ENCODE peak calls at places on chromosomes 11 and 22, in eight cellular contexts. One of them, this sample, is unnamed.

GRCh38 chr11:103959279-103959930 is 77.0 kb upstream of the DDI1 start:
- DNase-seq in fibroblast of the aortic adventitia: peak
- DNase-seq in HFFc6: peak
- DNase-seq in stimulated activated CD4-positive, alpha-beta T cell treated with anti-CD3 and anti-CD28 coated beads, Interleukin-12 subunit alpha, Interleukin-12 subunit beta, amount 100 ng/mL, for 48 hours: no peak
- DNase-seq in NCI-H1092 treated with DMSO at 0.1 percent for 48 hours: no peak
- DNase-seq in MCF 10A: no peak
- DNase-seq in amygdala: no peak
- DNase-seq in HFF-Myc: no peak
- DNase-seq in this sample: no peak

GRCh38 chr11:94032725-94033124 is 11.6 kb downstream of the HEPHL1 start:
- DNase-seq in stimulated activated CD4-positive, alpha-beta T cell treated with anti-CD3 and anti-CD28 coated beads, Interleukin-12 subunit alpha, Interleukin-12 subunit beta, amount 100 ng/mL, for 48 hours: no peak
- DNase-seq in NCI-H1092 treated with DMSO at 0.1 percent for 48 hours: no peak
- DNase-seq in fibroblast of the aortic adventitia: no peak
- DNase-seq in HFF-Myc: no peak
- DNase-seq in amygdala: no peak
- DNase-seq in HFFc6: no peak
- DNase-seq in MCF 10A: no peak
- DNase-seq in this sample: no peak

GRCh38 chr11:127052420-127052819 is 51.9 kb upstream of the KIRREL3 start:
- DNase-seq in amygdala: no peak
- DNase-seq in fibroblast of the aortic adventitia: no peak
- DNase-seq in stimulated activated CD4-positive, alpha-beta T cell treated with anti-CD3 and anti-CD28 coated beads, Interleukin-12 subunit alpha, Interleukin-12 subunit beta, amount 100 ng/mL, for 48 hours: no peak
- DNase-seq in HFF-Myc: no peak
- DNase-seq in NCI-H1092 treated with DMSO at 0.1 percent for 48 hours: no peak
- DNase-seq in MCF 10A: no peak
- DNase-seq in HFFc6: no peak
- DNase-seq in this sample: peak

GRCh38 chr11:2574043-2574552 is 125.7 kb downstream of the KCNQ1OT1 start:
- DNase-seq in HFF-Myc: no peak
- DNase-seq in HFFc6: no peak
- DNase-seq in stimulated activated CD4-positive, alpha-beta T cell treated with anti-CD3 and anti-CD28 coated beads, Interleukin-12 subunit alpha, Interleukin-12 subunit beta, amount 100 ng/mL, for 48 hours: no peak
- DNase-seq in amygdala: no peak
- DNase-seq in MCF 10A: no peak
- DNase-seq in NCI-H1092 treated with DMSO at 0.1 percent for 48 hours: peak
- DNase-seq in fibroblast of the aortic adventitia: no peak
- DNase-seq in this sample: no peak

GRCh38 chr11:62566247-62566646 is 7.4 kb downstream of the EEF1G start:
- DNase-seq in NCI-H1092 treated with DMSO at 0.1 percent for 48 hours: no peak
- DNase-seq in HFF-Myc: no peak
- DNase-seq in amygdala: no peak
- DNase-seq in HFFc6: no peak
- DNase-seq in MCF 10A: no peak
- DNase-seq in stimulated activated CD4-positive, alpha-beta T cell treated with anti-CD3 and anti-CD28 coated beads, Interleukin-12 subunit alpha, Interleukin-12 subunit beta, amount 100 ng/mL, for 48 hours: no peak
- DNase-seq in fibroblast of the aortic adventitia: no peak
- DNase-seq in this sample: no peak

GRCh38 chr11:77402218-77402556 is 71.7 kb downstream of the PAK1 start:
- DNase-seq in MCF 10A: peak
- DNase-seq in stimulated activated CD4-positive, alpha-beta T cell treated with anti-CD3 and anti-CD28 coated beads, Interleukin-12 subunit alpha, Interleukin-12 subunit beta, amount 100 ng/mL, for 48 hours: no peak
- DNase-seq in NCI-H1092 treated with DMSO at 0.1 percent for 48 hours: no peak
- DNase-seq in amygdala: no peak
- DNase-seq in HFFc6: no peak
- DNase-seq in HFF-Myc: no peak
- DNase-seq in fibroblast of the aortic adventitia: no peak
- DNase-seq in this sample: no peak

GRCh38 chr11:31825453-31826391 is 14.6 kb upstream of the PAX6 start:
- DNase-seq in fibroblast of the aortic adventitia: no peak
- DNase-seq in MCF 10A: no peak
- DNase-seq in NCI-H1092 treated with DMSO at 0.1 percent for 48 hours: no peak
- DNase-seq in HFF-Myc: no peak
- DNase-seq in stimulated activated CD4-positive, alpha-beta T cell treated with anti-CD3 and anti-CD28 coated beads, Interleukin-12 subunit alpha, Interleukin-12 subunit beta, amount 100 ng/mL, for 48 hours: no peak
- DNase-seq in HFFc6: no peak
- DNase-seq in amygdala: no peak
- DNase-seq in this sample: no peak

GRCh38 chr11:57214087-57214395 is 23.0 kb downstream of the APLNR start:
- DNase-seq in stimulated activated CD4-positive, alpha-beta T cell treated with anti-CD3 and anti-CD28 coated beads, Interleukin-12 subunit alpha, Interleukin-12 subunit beta, amount 100 ng/mL, for 48 hours: no peak
- DNase-seq in amygdala: no peak
- DNase-seq in fibroblast of the aortic adventitia: peak
- DNase-seq in HFF-Myc: no peak
- DNase-seq in MCF 10A: no peak
- DNase-seq in NCI-H1092 treated with DMSO at 0.1 percent for 48 hours: no peak
- DNase-seq in HFFc6: no peak
- DNase-seq in this sample: no peak

GRCh38 chr22:46864314-46865051 is 102.0 kb downstream of the TBC1D22A start:
- DNase-seq in fibroblast of the aortic adventitia: no peak
- DNase-seq in MCF 10A: no peak
- DNase-seq in NCI-H1092 treated with DMSO at 0.1 percent for 48 hours: no peak
- DNase-seq in stimulated activated CD4-positive, alpha-beta T cell treated with anti-CD3 and anti-CD28 coated beads, Interleukin-12 subunit alpha, Interleukin-12 subunit beta, amount 100 ng/mL, for 48 hours: no peak
- DNase-seq in amygdala: no peak
- DNase-seq in HFF-Myc: no peak
- DNase-seq in HFFc6: no peak
- DNase-seq in this sample: no peak

GRCh38 chr11:75777461-75778110 is 9.0 kb downstream of the DGAT2 start:
- DNase-seq in fibroblast of the aortic adventitia: no peak
- DNase-seq in HFF-Myc: no peak
- DNase-seq in NCI-H1092 treated with DMSO at 0.1 percent for 48 hours: no peak
- DNase-seq in stimulated activated CD4-positive, alpha-beta T cell treated with anti-CD3 and anti-CD28 coated beads, Interleukin-12 subunit alpha, Interleukin-12 subunit beta, amount 100 ng/mL, for 48 hours: no peak
- DNase-seq in HFFc6: no peak
- DNase-seq in amygdala: no peak
- DNase-seq in MCF 10A: peak
- DNase-seq in this sample: no peak

GRCh38 chr11:70948416-70948815 is 304.0 kb downstream of the SHANK2 start:
- DNase-seq in HFFc6: no peak
- DNase-seq in HFF-Myc: no peak
- DNase-seq in fibroblast of the aortic adventitia: no peak
- DNase-seq in NCI-H1092 treated with DMSO at 0.1 percent for 48 hours: no peak
- DNase-seq in amygdala: no peak
- DNase-seq in MCF 10A: no peak
- DNase-seq in stimulated activated CD4-positive, alpha-beta T cell treated with anti-CD3 and anti-CD28 coated beads, Interleukin-12 subunit alpha, Interleukin-12 subunit beta, amount 100 ng/mL, for 48 hours: no peak
- DNase-seq in this sample: no peak

GRCh38 chr11:114180301-114181055 is 115.7 kb upstream of the NNMT start:
- DNase-seq in amygdala: peak
- DNase-seq in NCI-H1092 treated with DMSO at 0.1 percent for 48 hours: peak
- DNase-seq in HFF-Myc: no peak
- DNase-seq in MCF 10A: peak
- DNase-seq in fibroblast of the aortic adventitia: peak
- DNase-seq in HFFc6: no peak
- DNase-seq in stimulated activated CD4-positive, alpha-beta T cell treated with anti-CD3 and anti-CD28 coated beads, Interleukin-12 subunit alpha, Interleukin-12 subunit beta, amount 100 ng/mL, for 48 hours: no peak
- DNase-seq in this sample: no peak

GRCh38 chr11:10693509-10694071 is at the start of gene IRAG1:
- DNase-seq in HFFc6: peak
- DNase-seq in stimulated activated CD4-positive, alpha-beta T cell treated with anti-CD3 and anti-CD28 coated beads, Interleukin-12 subunit alpha, Interleukin-12 subunit beta, amount 100 ng/mL, for 48 hours: no peak
- DNase-seq in NCI-H1092 treated with DMSO at 0.1 percent for 48 hours: peak
- DNase-seq in MCF 10A: no peak
- DNase-seq in HFF-Myc: no peak
- DNase-seq in amygdala: peak
- DNase-seq in fibroblast of the aortic adventitia: peak
- DNase-seq in this sample: no peak

GRCh38 chr11:123431619-123432018 is 1.6 kb downstream of the GRAMD1B start:
- DNase-seq in amygdala: no peak
- DNase-seq in NCI-H1092 treated with DMSO at 0.1 percent for 48 hours: no peak
- DNase-seq in HFF-Myc: no peak
- DNase-seq in fibroblast of the aortic adventitia: no peak
- DNase-seq in MCF 10A: no peak
- DNase-seq in stimulated activated CD4-positive, alpha-beta T cell treated with anti-CD3 and anti-CD28 coated beads, Interleukin-12 subunit alpha, Interleukin-12 subunit beta, amount 100 ng/mL, for 48 hours: no peak
- DNase-seq in HFFc6: no peak
- DNase-seq in this sample: no peak

GRCh38 chr11:130882138-130882551 is 34.1 kb downstream of the SNX19 start:
- DNase-seq in fibroblast of the aortic adventitia: peak
- DNase-seq in amygdala: no peak
- DNase-seq in NCI-H1092 treated with DMSO at 0.1 percent for 48 hours: no peak
- DNase-seq in stimulated activated CD4-positive, alpha-beta T cell treated with anti-CD3 and anti-CD28 coated beads, Interleukin-12 subunit alpha, Interleukin-12 subunit beta, amount 100 ng/mL, for 48 hours: no peak
- DNase-seq in HFF-Myc: no peak
- DNase-seq in MCF 10A: no peak
- DNase-seq in HFFc6: no peak
- DNase-seq in this sample: peak

GRCh38 chr11:63574856-63575602 is 11.8 kb upstream of the PLAAT2 start:
- DNase-seq in stimulated activated CD4-positive, alpha-beta T cell treated with anti-CD3 and anti-CD28 coated beads, Interleukin-12 subunit alpha, Interleukin-12 subunit beta, amount 100 ng/mL, for 48 hours: no peak
- DNase-seq in amygdala: no peak
- DNase-seq in fibroblast of the aortic adventitia: peak
- DNase-seq in HFFc6: no peak
- DNase-seq in MCF 10A: no peak
- DNase-seq in HFF-Myc: no peak
- DNase-seq in NCI-H1092 treated with DMSO at 0.1 percent for 48 hours: no peak
- DNase-seq in this sample: no peak

GRCh38 chr11:14902650-14903350 is 10.8 kb upstream of the CYP2R1 start:
- DNase-seq in MCF 10A: peak
- DNase-seq in NCI-H1092 treated with DMSO at 0.1 percent for 48 hours: no peak
- DNase-seq in amygdala: no peak
- DNase-seq in stimulated activated CD4-positive, alpha-beta T cell treated with anti-CD3 and anti-CD28 coated beads, Interleukin-12 subunit alpha, Interleukin-12 subunit beta, amount 100 ng/mL, for 48 hours: no peak
- DNase-seq in HFF-Myc: no peak
- DNase-seq in HFFc6: peak
- DNase-seq in fibroblast of the aortic adventitia: peak
- DNase-seq in this sample: peak

GRCh38 chr11:114290503-114291239 is 5.5 kb upstream of the NNMT start:
- DNase-seq in amygdala: no peak
- DNase-seq in fibroblast of the aortic adventitia: peak
- DNase-seq in MCF 10A: no peak
- DNase-seq in NCI-H1092 treated with DMSO at 0.1 percent for 48 hours: no peak
- DNase-seq in HFF-Myc: no peak
- DNase-seq in stimulated activated CD4-positive, alpha-beta T cell treated with anti-CD3 and anti-CD28 coated beads, Interleukin-12 subunit alpha, Interleukin-12 subunit beta, amount 100 ng/mL, for 48 hours: no peak
- DNase-seq in HFFc6: no peak
- DNase-seq in this sample: no peak

GRCh38 chr22:19039796-19040580 is 82.2 kb downstream of the DGCR2 start:
- DNase-seq in MCF 10A: no peak
- DNase-seq in HFF-Myc: no peak
- DNase-seq in amygdala: no peak
- DNase-seq in fibroblast of the aortic adventitia: no peak
- DNase-seq in NCI-H1092 treated with DMSO at 0.1 percent for 48 hours: no peak
- DNase-seq in stimulated activated CD4-positive, alpha-beta T cell treated with anti-CD3 and anti-CD28 coated beads, Interleukin-12 subunit alpha, Interleukin-12 subunit beta, amount 100 ng/mL, for 48 hours: no peak
- DNase-seq in HFFc6: no peak
- DNase-seq in this sample: no peak

GRCh38 chr11:109998921-109999320 is 94.3 kb upstream of the ZC3H12C start:
- DNase-seq in NCI-H1092 treated with DMSO at 0.1 percent for 48 hours: no peak
- DNase-seq in HFF-Myc: no peak
- DNase-seq in HFFc6: no peak
- DNase-seq in amygdala: peak
- DNase-seq in stimulated activated CD4-positive, alpha-beta T cell treated with anti-CD3 and anti-CD28 coated beads, Interleukin-12 subunit alpha, Interleukin-12 subunit beta, amount 100 ng/mL, for 48 hours: no peak
- DNase-seq in fibroblast of the aortic adventitia: no peak
- DNase-seq in MCF 10A: no peak
- DNase-seq in this sample: no peak

GRCh38 chr11:93761910-93762309 is 20.4 kb downstream of the C11orf54 start:
- DNase-seq in MCF 10A: no peak
- DNase-seq in NCI-H1092 treated with DMSO at 0.1 percent for 48 hours: no peak
- DNase-seq in HFF-Myc: no peak
- DNase-seq in stimulated activated CD4-positive, alpha-beta T cell treated with anti-CD3 and anti-CD28 coated beads, Interleukin-12 subunit alpha, Interleukin-12 subunit beta, amount 100 ng/mL, for 48 hours: no peak
- DNase-seq in HFFc6: no peak
- DNase-seq in fibroblast of the aortic adventitia: no peak
- DNase-seq in amygdala: no peak
- DNase-seq in this sample: no peak

GRCh38 chr11:95985174-95985808 is 61.4 kb upstream of the MTMR2 start:
- DNase-seq in amygdala: no peak
- DNase-seq in NCI-H1092 treated with DMSO at 0.1 percent for 48 hours: no peak
- DNase-seq in HFF-Myc: no peak
- DNase-seq in fibroblast of the aortic adventitia: peak
- DNase-seq in HFFc6: peak
- DNase-seq in stimulated activated CD4-positive, alpha-beta T cell treated with anti-CD3 and anti-CD28 coated beads, Interleukin-12 subunit alpha, Interleukin-12 subunit beta, amount 100 ng/mL, for 48 hours: no peak
- DNase-seq in MCF 10A: peak
- DNase-seq in this sample: no peak

GRCh38 chr22:49271831-49272230 is 555.8 kb downstream of the BRD1 start:
- DNase-seq in MCF 10A: no peak
- DNase-seq in HFF-Myc: no peak
- DNase-seq in fibroblast of the aortic adventitia: no peak
- DNase-seq in amygdala: no peak
- DNase-seq in HFFc6: no peak
- DNase-seq in stimulated activated CD4-positive, alpha-beta T cell treated with anti-CD3 and anti-CD28 coated beads, Interleukin-12 subunit alpha, Interleukin-12 subunit beta, amount 100 ng/mL, for 48 hours: no peak
- DNase-seq in NCI-H1092 treated with DMSO at 0.1 percent for 48 hours: no peak
- DNase-seq in this sample: no peak

GRCh38 chr11:110527146-110527545 is 97.4 kb downstream of the FDX1 start:
- DNase-seq in NCI-H1092 treated with DMSO at 0.1 percent for 48 hours: no peak
- DNase-seq in stimulated activated CD4-positive, alpha-beta T cell treated with anti-CD3 and anti-CD28 coated beads, Interleukin-12 subunit alpha, Interleukin-12 subunit beta, amount 100 ng/mL, for 48 hours: no peak
- DNase-seq in HFFc6: peak
- DNase-seq in fibroblast of the aortic adventitia: no peak
- DNase-seq in amygdala: no peak
- DNase-seq in HFF-Myc: no peak
- DNase-seq in MCF 10A: no peak
- DNase-seq in this sample: no peak

GRCh38 chr11:1890856-1891830 is 552 bp downstream of the PRR33 start:
- DNase-seq in HFF-Myc: no peak
- DNase-seq in HFFc6: no peak
- DNase-seq in amygdala: no peak
- DNase-seq in NCI-H1092 treated with DMSO at 0.1 percent for 48 hours: no peak
- DNase-seq in MCF 10A: no peak
- DNase-seq in fibroblast of the aortic adventitia: no peak
- DNase-seq in stimulated activated CD4-positive, alpha-beta T cell treated with anti-CD3 and anti-CD28 coated beads, Interleukin-12 subunit alpha, Interleukin-12 subunit beta, amount 100 ng/mL, for 48 hours: no peak
- DNase-seq in this sample: no peak

GRCh38 chr11:9922806-9923205 is 258.9 kb downstream of the SWAP70 start:
- DNase-seq in HFFc6: no peak
- DNase-seq in NCI-H1092 treated with DMSO at 0.1 percent for 48 hours: no peak
- DNase-seq in fibroblast of the aortic adventitia: no peak
- DNase-seq in HFF-Myc: no peak
- DNase-seq in MCF 10A: no peak
- DNase-seq in amygdala: no peak
- DNase-seq in stimulated activated CD4-positive, alpha-beta T cell treated with anti-CD3 and anti-CD28 coated beads, Interleukin-12 subunit alpha, Interleukin-12 subunit beta, amount 100 ng/mL, for 48 hours: no peak
- DNase-seq in this sample: peak

GRCh38 chr11:93099811-93100210 is 98.0 kb downstream of the SLC36A4 start:
- DNase-seq in HFFc6: peak
- DNase-seq in HFF-Myc: no peak
- DNase-seq in NCI-H1092 treated with DMSO at 0.1 percent for 48 hours: no peak
- DNase-seq in fibroblast of the aortic adventitia: peak
- DNase-seq in MCF 10A: no peak
- DNase-seq in stimulated activated CD4-positive, alpha-beta T cell treated with anti-CD3 and anti-CD28 coated beads, Interleukin-12 subunit alpha, Interleukin-12 subunit beta, amount 100 ng/mL, for 48 hours: no peak
- DNase-seq in amygdala: no peak
- DNase-seq in this sample: no peak

This sample was measured in kidney glomerular epithelial cell.